ENCODE peak calls at places on chromosomes 1 and 21, in six cellular contexts. W is pancreas, Q is foreskin fibroblast, E is HFF-Myc, T is ovary, L is colonic mucosa. N is an unnamed sample.

GRCh38 chr21:14737922-14738321 is 191.8 kb upstream of the SAMSN1 start:
- DNase-seq in E (peak; percentile 16), W (no peak), Q (no peak), L (peak; percentile 82), T (no peak), N (peak; percentile 48)

GRCh38 chr1:34270181-34270580 is 93.5 kb downstream of the C1orf94 start:
- DNase-seq in T (no peak), W (no peak), Q (no peak), L (no peak), E (no peak), N (no peak)

GRCh38 chr1:30675761-30676160 is 47.6 kb downstream of the MATN1 start:
- DNase-seq in E (peak; percentile 85), L (no peak), Q (peak; percentile 68), W (no peak), T (no peak), N (no peak)

GRCh38 chr1:223748773-223749733 is 36.7 kb downstream of the CAPN2 start:
- DNase-seq in W (peak; percentile 87), T (peak; percentile 82), E (no peak), Q (peak; percentile 43), L (peak; percentile 66), N (peak; percentile 44)

GRCh38 chr1:211305044-211305443 is 21.6 kb upstream of the TRAF5 start:
- DNase-seq in E (no peak), L (no peak), W (no peak), T (no peak), Q (peak; percentile 35), N (no peak)

GRCh38 chr21:42219606-42220137 is 732 bp downstream of the ABCG1 start:
- DNase-seq in E (no peak), L (no peak), W (peak; percentile 69), T (no peak), Q (no peak), N (no peak)

GRCh38 chr1:118101445-118101844 is 83.6 kb downstream of the SPAG17 start:
- DNase-seq in T (no peak), L (no peak), W (no peak), Q (no peak), E (no peak), N (no peak)

GRCh38 chr1:110112656-110113055 is 413 bp downstream of the UBL4B start:
- DNase-seq in L (no peak), W (no peak), E (no peak), T (no peak), Q (no peak), N (no peak)

GRCh38 chr1:7675431-7676273 is 95.4 kb upstream of the VAMP3 start:
- DNase-seq in T (no peak), W (no peak), Q (no peak), E (no peak), L (no peak), N (no peak)

GRCh38 chr1:179971563-179972496 is 17.2 kb downstream of the CEP350 start:
- DNase-seq in T (no peak), W (no peak), Q (no peak), L (no peak), E (no peak), N (no peak)

GRCh38 chr1:193229136-193229535 is 42.7 kb upstream of the B3GALT2 start:
- DNase-seq in W (no peak), E (peak; percentile 9), T (no peak), L (no peak), Q (peak; percentile 3), N (no peak)

GRCh38 chr1:36888811-36889477 is 145.4 kb downstream of the GRIK3 start:
- DNase-seq in L (no peak), W (no peak), E (no peak), T (no peak), Q (no peak), N (no peak)

GRCh38 chr1:109265741-109266330 is 16.5 kb downstream of the CELSR2 start:
- DNase-seq in T (no peak), E (no peak), L (no peak), Q (no peak), W (no peak), N (no peak)

GRCh38 chr1:234960722-234961467 is 167.7 kb downstream of the TOMM20 start:
- DNase-seq in W (no peak), L (peak; percentile 85), E (no peak), T (no peak), Q (no peak), N (peak; percentile 83)

GRCh38 chr1:162755306-162755705 is 35.2 kb upstream of the HSD17B7 start:
- DNase-seq in Q (peak; percentile 16), E (no peak), W (no peak), T (no peak), L (no peak), N (no peak)

GRCh38 chr21:34319585-34319984 is 44.2 kb upstream of the KCNE2 start:
- DNase-seq in E (no peak), L (no peak), W (no peak), Q (no peak), T (no peak), N (no peak)

GRCh38 chr1:38962113-38962512 is 20.5 kb upstream of the RHBDL2 start:
- DNase-seq in W (no peak), Q (peak; percentile 67), E (no peak), L (no peak), T (no peak), N (no peak)

GRCh38 chr1:242427519-242427918 is 97.0 kb downstream of the PLD5 start:
- DNase-seq in L (no peak), E (no peak), W (no peak), T (no peak), Q (no peak), N (no peak)

GRCh38 chr1:118862755-118863154 is 125.4 kb downstream of the TBX15 start:
- DNase-seq in W (no peak), E (no peak), T (no peak), Q (no peak), L (no peak), N (no peak)

GRCh38 chr1:89598450-89599331 is 34.2 kb upstream of the LRRC8C start:
- DNase-seq in Q (no peak), W (no peak), L (no peak), T (no peak), E (no peak), N (peak; percentile 36)

GRCh38 chr1:223031690-223032601 is 111.1 kb downstream of the TLR5 start:
- DNase-seq in W (no peak), E (no peak), Q (peak; percentile 12), T (no peak), L (peak; percentile 31), N (no peak)

DNA sequence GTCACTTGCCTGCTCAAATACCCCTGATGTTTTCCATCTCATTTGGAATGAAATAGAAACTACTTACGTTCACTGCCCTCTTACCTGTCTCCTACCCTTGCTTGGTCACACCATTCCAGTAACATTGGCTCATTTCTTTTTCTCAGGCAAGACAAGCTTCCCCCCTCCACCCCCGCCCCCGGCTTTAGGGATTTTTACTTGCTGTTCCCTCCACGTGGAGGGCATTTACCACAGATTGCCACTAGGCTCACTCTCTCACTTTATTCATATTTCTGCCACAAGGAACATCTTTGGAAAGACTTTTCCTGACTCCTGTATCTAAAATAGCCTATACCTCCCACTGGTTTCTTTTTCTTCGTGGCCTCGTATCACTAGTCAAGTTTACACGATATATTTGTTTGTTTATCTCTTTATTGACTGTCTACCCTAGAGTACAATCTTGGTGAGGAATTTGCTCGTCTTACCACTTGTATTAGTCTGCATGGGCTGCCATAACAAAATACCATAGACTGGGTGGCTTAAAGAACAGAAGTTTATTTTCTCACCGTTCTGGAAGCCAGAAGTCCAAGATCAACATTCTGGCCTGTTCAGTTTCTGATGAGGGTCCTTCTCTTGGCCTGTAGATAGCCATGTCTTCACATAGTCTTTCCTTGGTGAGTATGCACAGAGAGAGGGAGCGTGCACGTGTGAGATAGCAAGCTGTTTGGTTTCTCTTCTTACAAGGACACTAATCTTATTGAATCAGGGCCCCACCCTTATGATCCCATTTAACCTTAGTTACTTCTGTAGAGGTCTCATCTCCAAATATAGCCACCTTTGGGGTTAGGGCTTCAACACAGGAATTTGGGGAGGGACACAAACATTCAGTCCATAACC is 126.2 kb downstream of the NRDC start:
- DNase-seq in T (no peak), W (no peak), L (no peak), E (no peak), Q (no peak), N (no peak)
- TF ChIP-seq CTCF in T (no peak), W (no peak), L (no peak), E (no peak), Q (no peak), N (no peak)

DNA sequence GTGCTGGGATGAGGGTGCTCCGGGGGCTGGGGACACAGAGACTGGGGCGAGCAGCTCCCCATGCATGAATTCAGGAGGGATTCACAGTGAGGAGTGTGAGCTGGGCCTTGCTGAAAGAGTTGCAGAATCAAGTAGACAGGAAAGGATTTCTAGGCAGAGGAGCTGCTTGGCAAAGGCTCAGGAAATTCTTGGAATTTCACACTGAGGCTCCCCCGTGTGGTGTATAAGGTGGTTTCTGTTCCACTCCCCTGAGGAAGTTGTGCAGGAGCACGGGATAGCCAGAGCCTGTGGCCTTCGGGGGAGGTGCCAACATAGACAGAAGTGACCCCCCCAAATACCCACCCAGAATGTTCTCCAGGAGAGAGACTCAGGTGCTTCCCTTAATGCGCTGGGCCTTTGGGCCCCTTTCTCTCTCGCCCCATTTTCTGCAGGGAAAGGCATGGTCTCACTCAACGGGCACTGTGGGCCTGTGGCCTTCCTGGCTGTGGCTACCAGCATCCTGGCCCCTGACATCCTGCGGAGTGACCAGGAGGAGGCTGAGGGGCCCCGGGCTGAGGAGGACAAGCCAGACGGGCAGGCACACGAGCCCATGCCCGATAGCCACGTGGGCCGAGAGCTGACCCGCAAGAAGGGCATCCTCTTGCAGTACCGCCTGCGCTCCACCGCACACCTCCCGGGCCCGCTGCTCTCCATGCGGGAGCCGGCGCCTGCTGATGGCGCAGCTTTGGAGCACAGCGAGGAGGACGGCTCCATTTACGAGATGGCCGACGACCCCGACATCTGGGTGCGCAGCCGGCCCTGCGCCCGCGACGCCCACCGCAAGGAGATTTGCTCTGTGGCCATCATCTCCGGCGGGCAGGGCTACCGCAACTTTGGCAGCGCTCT is 58.5 kb upstream of the ACTL8 start:
- DNase-seq in W (no peak), T (peak; percentile 65), E (peak; percentile 36), L (no peak), Q (peak; percentile 45), N (no peak)
- TF ChIP-seq CTCF in W (no peak), T (no peak), E (peak; percentile 53), L (no peak), Q (peak; percentile 63), N (no peak)

DNA sequence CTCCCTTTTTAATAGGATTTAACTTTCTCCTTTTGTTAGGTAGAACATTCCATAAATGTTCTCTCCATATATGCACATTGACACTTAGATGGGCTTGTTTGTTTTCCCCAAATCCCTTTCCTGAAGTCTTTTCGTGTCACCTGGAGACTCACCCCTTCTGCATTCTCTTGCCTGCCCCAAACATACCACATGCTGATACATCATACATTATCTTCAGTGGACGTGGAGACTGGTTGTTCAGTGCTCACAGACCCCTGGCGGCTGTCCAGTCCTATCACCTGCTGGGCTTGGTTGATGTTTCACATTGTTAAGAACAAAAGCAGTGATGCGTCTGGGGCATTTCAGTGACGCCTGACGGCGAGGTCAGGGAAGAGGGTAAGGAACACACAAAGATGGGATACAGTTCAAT is 22.2 kb downstream of the FMOD start:
- DNase-seq in Q (no peak), L (peak; percentile 74), T (peak; percentile 68), E (no peak), W (peak; percentile 72), N (peak; percentile 58)
- TF ChIP-seq CTCF in Q (no peak), L (no peak), T (no peak), E (no peak), W (no peak), N (peak; percentile 19)

DNA sequence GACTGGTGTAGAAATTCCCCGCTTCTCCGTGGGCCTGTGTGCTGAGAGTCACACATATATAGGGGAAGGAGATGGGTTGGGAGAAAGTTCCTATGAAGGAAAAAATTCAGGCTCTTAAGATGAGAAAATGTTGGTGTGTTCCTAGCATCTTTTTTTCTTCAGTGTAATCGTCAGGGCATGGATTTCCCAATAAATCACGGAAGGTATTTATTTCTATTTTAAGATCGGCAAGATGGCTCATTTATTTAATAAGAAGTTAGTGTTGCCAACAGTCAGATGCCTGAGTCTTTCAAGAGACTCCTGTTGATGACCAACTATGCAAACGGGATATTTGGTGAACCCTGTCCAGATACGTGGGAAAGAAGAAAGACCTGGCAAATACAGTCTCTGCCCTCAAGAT is 58.2 kb downstream of the TGFB2 start:
- DNase-seq in L (no peak), W (no peak), Q (no peak), E (no peak), T (no peak), N (no peak)
- TF ChIP-seq CTCF in L (no peak), W (no peak), Q (no peak), E (no peak), T (no peak), N (no peak)

N was measured in Calu3.